ENCODE peak calls at places on chromosomes 11 and 22, in nine cellular contexts. One of them, this sample, is unnamed. For H3K9me3, the result is how much of the 10 kb centered on the place peaks cover.

GRCh38 chr22:32652609-32653008 is 148.9 kb upstream of the TIMP3 start:
- DNase-seq in endothelial cell of umbilical vein: no peak
- DNase-seq in breast epithelium: no peak
- DNase-seq in prostate gland: no peak
- DNase-seq in SK-N-MC: no peak
- DNase-seq in stomach: no peak
- DNase-seq in esophagus muscularis mucosa: no peak
- DNase-seq in spleen: no peak
- DNase-seq in transverse colon: no peak
- DNase-seq in this sample: no peak

GRCh38 chr22:35315855-35316745 is 16.4 kb downstream of the TOM1 start:
- DNase-seq in esophagus muscularis mucosa: no peak
- DNase-seq in endothelial cell of umbilical vein: no peak
- DNase-seq in prostate gland: peak
- DNase-seq in transverse colon: no peak
- DNase-seq in spleen: peak
- DNase-seq in stomach: no peak
- DNase-seq in SK-N-MC: no peak
- DNase-seq in breast epithelium: peak
- DNase-seq in this sample: peak

GRCh38 chr11:74870485-74870884 is 78.4 kb downstream of the XRRA1 start:
- DNase-seq in endothelial cell of umbilical vein: peak
- DNase-seq in transverse colon: no peak
- DNase-seq in prostate gland: no peak
- DNase-seq in SK-N-MC: no peak
- DNase-seq in breast epithelium: no peak
- DNase-seq in stomach: no peak
- DNase-seq in spleen: no peak
- DNase-seq in esophagus muscularis mucosa: no peak
- DNase-seq in this sample: no peak

GRCh38 chr11:125370561-125371389 is 125.3 kb downstream of the FEZ1 start:
- DNase-seq in spleen: peak
- DNase-seq in stomach: no peak
- DNase-seq in prostate gland: no peak
- DNase-seq in transverse colon: no peak
- DNase-seq in breast epithelium: no peak
- DNase-seq in SK-N-MC: no peak
- DNase-seq in esophagus muscularis mucosa: no peak
- DNase-seq in endothelial cell of umbilical vein: no peak
- DNase-seq in this sample: no peak

GRCh38 chr11:77561257-77561656 is 28.5 kb upstream of the AQP11 start:
- DNase-seq in breast epithelium: no peak
- DNase-seq in esophagus muscularis mucosa: no peak
- DNase-seq in spleen: no peak
- DNase-seq in transverse colon: no peak
- DNase-seq in endothelial cell of umbilical vein: no peak
- DNase-seq in stomach: no peak
- DNase-seq in prostate gland: no peak
- DNase-seq in SK-N-MC: no peak
- DNase-seq in this sample: no peak

GRCh38 chr11:92251980-92252379 is 27.4 kb downstream of the FAT3 start:
- DNase-seq in prostate gland: no peak
- DNase-seq in transverse colon: no peak
- DNase-seq in stomach: no peak
- DNase-seq in endothelial cell of umbilical vein: no peak
- DNase-seq in breast epithelium: no peak
- DNase-seq in spleen: no peak
- DNase-seq in esophagus muscularis mucosa: no peak
- DNase-seq in SK-N-MC: no peak
- DNase-seq in this sample: no peak

GRCh38 chr11:10803676-10804075 is 5.0 kb downstream of the EIF4G2 start:
- DNase-seq in endothelial cell of umbilical vein: no peak
- DNase-seq in spleen: no peak
- DNase-seq in esophagus muscularis mucosa: no peak
- DNase-seq in stomach: no peak
- DNase-seq in transverse colon: no peak
- DNase-seq in prostate gland: no peak
- DNase-seq in breast epithelium: no peak
- DNase-seq in SK-N-MC: no peak
- DNase-seq in this sample: no peak

GRCh38 chr22:38467438-38467903 is 425 bp upstream of the KDELR3 start:
- DNase-seq in SK-N-MC: no peak
- DNase-seq in transverse colon: peak
- DNase-seq in endothelial cell of umbilical vein: no peak
- DNase-seq in esophagus muscularis mucosa: no peak
- DNase-seq in prostate gland: no peak
- DNase-seq in spleen: peak
- DNase-seq in breast epithelium: peak
- DNase-seq in stomach: no peak
- DNase-seq in this sample: no peak

GRCh38 chr22:41822289-41823057 is 10.4 kb upstream of the SREBF2 start:
- DNase-seq in breast epithelium: no peak
- DNase-seq in transverse colon: no peak
- DNase-seq in endothelial cell of umbilical vein: peak
- DNase-seq in spleen: no peak
- DNase-seq in esophagus muscularis mucosa: no peak
- DNase-seq in SK-N-MC: no peak
- DNase-seq in prostate gland: peak
- DNase-seq in stomach: no peak
- DNase-seq in this sample: no peak

GRCh38 chr22:29661355-29661754 is 57.9 kb downstream of the NF2 start:
- DNase-seq in transverse colon: no peak
- DNase-seq in breast epithelium: no peak
- DNase-seq in endothelial cell of umbilical vein: peak
- DNase-seq in SK-N-MC: no peak
- DNase-seq in esophagus muscularis mucosa: no peak
- DNase-seq in spleen: no peak
- DNase-seq in prostate gland: no peak
- DNase-seq in stomach: no peak
- DNase-seq in this sample: no peak

GRCh38 chr11:62542750-62543567 is 3.6 kb downstream of the AHNAK start:
- DNase-seq in prostate gland: peak
- DNase-seq in transverse colon: peak
- DNase-seq in breast epithelium: peak
- DNase-seq in esophagus muscularis mucosa: no peak
- DNase-seq in spleen: peak
- DNase-seq in stomach: peak
- DNase-seq in SK-N-MC: no peak
- DNase-seq in endothelial cell of umbilical vein: peak
- DNase-seq in this sample: peak
- TF ChIP-seq POLR2AphosphoS5 in prostate gland: peak
- TF ChIP-seq POLR2AphosphoS5 in transverse colon: peak
- TF ChIP-seq POLR2AphosphoS5 in breast epithelium: peak
- TF ChIP-seq POLR2AphosphoS5 in esophagus muscularis mucosa: peak
- TF ChIP-seq POLR2AphosphoS5 in spleen: peak
- TF ChIP-seq POLR2AphosphoS5 in stomach: no peak
- TF ChIP-seq POLR2AphosphoS5 in SK-N-MC: peak
- TF ChIP-seq POLR2AphosphoS5 in endothelial cell of umbilical vein: peak
- TF ChIP-seq POLR2AphosphoS5 in this sample: peak

GRCh38 chr22:47423861-47424820 is 661.7 kb downstream of the TBC1D22A start:
- DNase-seq in prostate gland: no peak
- DNase-seq in spleen: no peak
- DNase-seq in breast epithelium: no peak
- DNase-seq in stomach: no peak
- DNase-seq in SK-N-MC: no peak
- DNase-seq in esophagus muscularis mucosa: no peak
- DNase-seq in transverse colon: no peak
- DNase-seq in endothelial cell of umbilical vein: no peak
- DNase-seq in this sample: no peak

GRCh38 chr22:47420211-47420610 is 657.8 kb downstream of the TBC1D22A start:
- DNase-seq in endothelial cell of umbilical vein: no peak
- DNase-seq in stomach: no peak
- DNase-seq in prostate gland: no peak
- DNase-seq in spleen: no peak
- DNase-seq in breast epithelium: no peak
- DNase-seq in transverse colon: no peak
- DNase-seq in esophagus muscularis mucosa: no peak
- DNase-seq in SK-N-MC: no peak
- DNase-seq in this sample: no peak

GRCh38 chr22:47423266-47423665 is 660.8 kb downstream of the TBC1D22A start:
- DNase-seq in transverse colon: no peak
- DNase-seq in stomach: no peak
- DNase-seq in prostate gland: no peak
- DNase-seq in SK-N-MC: no peak
- DNase-seq in spleen: no peak
- DNase-seq in endothelial cell of umbilical vein: no peak
- DNase-seq in esophagus muscularis mucosa: no peak
- DNase-seq in breast epithelium: no peak
- DNase-seq in this sample: no peak

GRCh38 chr22:47422736-47423135 is 660.3 kb downstream of the TBC1D22A start:
- DNase-seq in prostate gland: no peak
- DNase-seq in esophagus muscularis mucosa: no peak
- DNase-seq in breast epithelium: no peak
- DNase-seq in endothelial cell of umbilical vein: no peak
- DNase-seq in SK-N-MC: no peak
- DNase-seq in stomach: no peak
- DNase-seq in spleen: no peak
- DNase-seq in transverse colon: no peak
- DNase-seq in this sample: no peak

GRCh38 chr22:47421846-47422245 is 659.4 kb downstream of the TBC1D22A start:
- DNase-seq in stomach: no peak
- DNase-seq in SK-N-MC: no peak
- DNase-seq in esophagus muscularis mucosa: no peak
- DNase-seq in endothelial cell of umbilical vein: no peak
- DNase-seq in breast epithelium: no peak
- DNase-seq in transverse colon: no peak
- DNase-seq in spleen: no peak
- DNase-seq in prostate gland: no peak
- DNase-seq in this sample: no peak
- H3K9me3 ChIP-seq in stomach: under half
- H3K9me3 ChIP-seq in SK-N-MC: under half
- H3K9me3 ChIP-seq in esophagus muscularis mucosa: under half
- H3K9me3 ChIP-seq in endothelial cell of umbilical vein: under half
- H3K9me3 ChIP-seq in breast epithelium: under half
- H3K9me3 ChIP-seq in transverse colon: under half
- H3K9me3 ChIP-seq in spleen: under half
- H3K9me3 ChIP-seq in prostate gland: under half
- H3K9me3 ChIP-seq in this sample: under half

GRCh38 chr11:72004515-72005346 is 6.0 kb downstream of the IL18BP start:
- DNase-seq in prostate gland: no peak
- DNase-seq in endothelial cell of umbilical vein: no peak
- DNase-seq in SK-N-MC: no peak
- DNase-seq in breast epithelium: peak
- DNase-seq in esophagus muscularis mucosa: no peak
- DNase-seq in transverse colon: no peak
- DNase-seq in spleen: no peak
- DNase-seq in stomach: no peak
- DNase-seq in this sample: no peak

GRCh38 chr11:72003776-72004171 is 5.1 kb downstream of the IL18BP start:
- DNase-seq in breast epithelium: peak
- DNase-seq in stomach: no peak
- DNase-seq in prostate gland: no peak
- DNase-seq in spleen: no peak
- DNase-seq in SK-N-MC: no peak
- DNase-seq in endothelial cell of umbilical vein: no peak
- DNase-seq in esophagus muscularis mucosa: no peak
- DNase-seq in transverse colon: no peak
- DNase-seq in this sample: peak

GRCh38 chr11:72007089-72007476 is 8.4 kb downstream of the IL18BP start:
- DNase-seq in esophagus muscularis mucosa: no peak
- DNase-seq in breast epithelium: peak
- DNase-seq in spleen: no peak
- DNase-seq in prostate gland: no peak
- DNase-seq in SK-N-MC: no peak
- DNase-seq in endothelial cell of umbilical vein: no peak
- DNase-seq in stomach: no peak
- DNase-seq in transverse colon: no peak
- DNase-seq in this sample: peak

GRCh38 chr11:72006309-72007088 is 7.8 kb downstream of the IL18BP start:
- DNase-seq in SK-N-MC: no peak
- DNase-seq in esophagus muscularis mucosa: no peak
- DNase-seq in breast epithelium: peak
- DNase-seq in stomach: no peak
- DNase-seq in spleen: no peak
- DNase-seq in transverse colon: no peak
- DNase-seq in endothelial cell of umbilical vein: no peak
- DNase-seq in prostate gland: no peak
- DNase-seq in this sample: peak

DNA sequence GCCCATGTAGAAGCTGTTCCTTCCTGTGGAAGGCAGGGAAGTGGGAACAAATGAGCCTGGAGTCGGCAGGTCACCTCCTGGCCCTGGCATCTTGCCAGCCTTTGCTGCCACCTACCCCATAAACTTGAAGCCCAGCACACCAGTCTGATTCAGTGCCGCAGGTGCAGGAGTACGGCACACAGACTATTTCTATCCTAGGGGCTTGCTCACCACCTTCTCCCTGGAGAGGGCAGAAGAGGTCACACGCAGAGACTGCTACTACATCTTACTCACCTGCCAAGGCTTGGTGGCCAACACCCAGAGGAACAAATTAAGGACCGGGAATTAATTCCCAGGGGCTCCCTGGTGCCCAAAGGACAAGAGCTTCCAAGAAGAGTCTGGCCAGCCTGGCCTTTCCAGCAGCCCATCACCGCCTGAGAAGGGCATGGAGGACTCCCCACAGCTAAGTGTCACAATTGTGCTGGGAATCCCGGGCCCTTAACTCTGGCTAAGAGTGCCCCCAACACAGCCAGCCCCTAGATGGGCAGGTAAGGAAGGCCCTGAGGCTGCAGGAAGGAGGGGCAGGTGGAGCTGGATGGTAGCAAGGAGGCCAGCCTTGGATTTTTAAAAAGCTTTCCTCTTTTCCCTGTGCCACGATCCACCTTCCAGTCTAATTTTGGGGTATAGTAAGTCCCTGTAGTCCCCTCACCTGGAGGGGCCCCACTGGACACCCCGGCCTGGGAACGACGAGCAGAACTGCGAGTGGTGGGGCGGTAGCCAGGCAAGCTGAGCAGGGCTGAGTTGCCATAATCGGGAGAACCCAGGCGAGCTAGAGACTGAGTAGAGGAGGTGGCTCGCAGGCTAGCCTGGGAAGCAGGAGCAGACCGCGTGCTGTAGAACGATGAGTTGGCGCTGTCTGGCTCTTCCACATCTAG is 6.9 kb downstream of the IL18BP start:
- DNase-seq in endothelial cell of umbilical vein: peak
- DNase-seq in spleen: no peak
- DNase-seq in transverse colon: no peak
- DNase-seq in SK-N-MC: no peak
- DNase-seq in breast epithelium: peak
- DNase-seq in esophagus muscularis mucosa: no peak
- DNase-seq in stomach: no peak
- DNase-seq in prostate gland: no peak
- DNase-seq in this sample: peak
- TF ChIP-seq POLR2AphosphoS5 in endothelial cell of umbilical vein: no peak
- TF ChIP-seq POLR2AphosphoS5 in spleen: peak
- TF ChIP-seq POLR2AphosphoS5 in transverse colon: peak
- TF ChIP-seq POLR2AphosphoS5 in SK-N-MC: no peak
- TF ChIP-seq POLR2AphosphoS5 in breast epithelium: no peak
- TF ChIP-seq POLR2AphosphoS5 in esophagus muscularis mucosa: peak
- TF ChIP-seq POLR2AphosphoS5 in stomach: no peak
- TF ChIP-seq POLR2AphosphoS5 in prostate gland: no peak
- TF ChIP-seq POLR2AphosphoS5 in this sample: no peak

DNA sequence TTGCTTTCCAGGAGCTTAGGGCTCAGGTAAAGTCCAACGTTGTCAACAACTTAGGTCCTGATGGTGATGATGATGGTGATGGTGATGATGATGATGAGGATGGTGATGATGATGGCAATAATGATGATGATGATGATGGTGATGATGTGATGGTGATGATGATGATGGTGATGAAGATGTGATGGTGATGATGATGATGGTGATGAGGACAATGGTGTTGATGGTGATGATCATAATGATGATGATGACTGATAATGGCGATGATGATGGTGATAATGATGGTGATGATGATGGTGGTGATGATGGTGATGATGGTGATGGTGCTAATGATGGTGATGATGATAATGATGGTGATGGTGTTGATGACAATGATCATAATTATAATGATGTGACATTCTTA is 750.2 kb downstream of the TBC1D22A start:
- DNase-seq in esophagus muscularis mucosa: no peak
- DNase-seq in spleen: no peak
- DNase-seq in prostate gland: no peak
- DNase-seq in stomach: no peak
- DNase-seq in breast epithelium: no peak
- DNase-seq in endothelial cell of umbilical vein: no peak
- DNase-seq in SK-N-MC: no peak
- DNase-seq in transverse colon: no peak
- DNase-seq in this sample: no peak
- H3K9me3 ChIP-seq in esophagus muscularis mucosa: under half
- H3K9me3 ChIP-seq in spleen: under half
- H3K9me3 ChIP-seq in prostate gland: under half
- H3K9me3 ChIP-seq in stomach: under half
- H3K9me3 ChIP-seq in breast epithelium: under half
- H3K9me3 ChIP-seq in endothelial cell of umbilical vein: under half
- H3K9me3 ChIP-seq in SK-N-MC: under half
- H3K9me3 ChIP-seq in transverse colon: under half
- H3K9me3 ChIP-seq in this sample: under half

This sample was measured in sigmoid colon.